ENCODE peak calls at places on chromosomes 5 and 9, in five cellular contexts. H is endodermal cell, A is lower lobe of right lung, C is tibial nerve, U is esophagus squamous epithelium. V is an unnamed sample. For H3K4me1, the result is how much of the 10 kb centered on the place peaks cover.

GRCh38 chr9:99118782-99119466 is 14.0 kb downstream of the TGFBR1 start:
- DNase-seq in H (no peak), A (no peak), C (no peak), U (no peak), V (no peak)

GRCh38 chr9:107280543-107280942 is 2.5 kb upstream of the RAD23B start:
- DNase-seq in H (no peak), A (no peak), C (no peak), U (no peak), V (no peak)

GRCh38 chr5:137758121-137758520 is 4.0 kb upstream of the HNRNPA0 start:
- DNase-seq in H (no peak), A (no peak), C (no peak), U (no peak), V (no peak)

GRCh38 chr5:142888469-142889085 is 118.4 kb downstream of the ARHGAP26 start:
- DNase-seq in H (peak), A (no peak), C (no peak), U (no peak), V (no peak)

GRCh38 chr5:150670275-150670960 is 9.4 kb downstream of the MYOZ3 start:
- DNase-seq in H (no peak), A (no peak), C (no peak), U (no peak), V (peak)

GRCh38 chr5:134029156-134029555 is 24.4 kb upstream of the VDAC1 start:
- DNase-seq in H (no peak), A (no peak), C (no peak), U (no peak), V (no peak)

GRCh38 chr5:5278201-5278814 is 138.2 kb downstream of the ADAMTS16 start:
- DNase-seq in H (no peak), A (no peak), C (no peak), U (no peak), V (no peak)

GRCh38 chr9:116154334-116154975 is 864 bp downstream of the PAPPA start:
- DNase-seq in H (peak), A (no peak), C (no peak), U (no peak), V (peak)

DNA sequence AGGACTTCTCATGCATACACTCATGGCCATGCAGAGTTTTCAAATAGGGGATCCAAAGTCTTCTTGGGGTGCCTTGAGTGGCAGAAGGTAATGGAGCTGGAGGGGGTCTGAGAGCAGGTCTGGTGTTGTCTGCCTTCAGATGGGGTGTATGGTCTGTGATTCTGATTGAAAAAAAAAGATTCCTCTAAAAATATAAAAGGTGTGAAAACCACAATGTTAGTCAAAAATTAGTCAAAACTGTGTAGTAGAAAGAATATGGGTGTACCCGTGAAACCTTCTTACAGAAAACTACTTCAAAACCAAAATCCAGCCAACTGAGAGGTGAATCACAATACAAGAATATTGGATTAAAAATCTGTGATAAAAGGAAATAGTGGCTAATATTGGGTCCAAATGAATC is 20.1 kb downstream of the DOCK2 start:
- DNase-seq in H (no peak), A (no peak), C (no peak), U (no peak), V (no peak)
- H3K27ac ChIP-seq in H (no peak), A (no peak), C (no peak), U (no peak), V (no peak)

GRCh38 chr9:136838314-136839228 is 3.7 kb upstream of the AJM1 start:
- DNase-seq in H (no peak), A (no peak), C (no peak), U (no peak), V (no peak)
- H3K4me1 ChIP-seq in H (under half), A (under half), C (under half), U (under half), V (under half)

DNA sequence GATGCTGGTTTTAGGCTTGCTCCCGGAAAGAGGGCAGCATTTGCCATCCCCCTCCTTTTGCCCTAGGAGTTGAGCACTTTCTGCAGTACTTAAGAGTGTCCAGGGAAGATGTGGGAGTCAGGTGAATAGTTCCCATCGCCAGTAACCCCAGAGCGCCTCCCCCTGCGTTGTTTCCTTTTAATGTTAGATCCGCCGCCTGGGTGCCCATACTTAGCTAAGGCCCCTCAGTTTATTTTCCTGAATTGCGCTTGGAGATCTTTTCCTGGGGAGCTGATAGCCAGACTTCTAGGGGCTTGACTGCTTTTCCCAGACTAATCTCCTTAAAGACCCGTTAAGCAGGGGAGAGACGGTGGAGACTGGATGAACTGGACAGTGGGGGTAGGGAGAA is 377 bp upstream of the PCDHAC2 start:
- DNase-seq in H (no peak), A (no peak), C (no peak), U (no peak), V (no peak)
- H3K4me3 ChIP-seq in H (peak), A (peak), C (peak), U (peak), V (peak)

DNA sequence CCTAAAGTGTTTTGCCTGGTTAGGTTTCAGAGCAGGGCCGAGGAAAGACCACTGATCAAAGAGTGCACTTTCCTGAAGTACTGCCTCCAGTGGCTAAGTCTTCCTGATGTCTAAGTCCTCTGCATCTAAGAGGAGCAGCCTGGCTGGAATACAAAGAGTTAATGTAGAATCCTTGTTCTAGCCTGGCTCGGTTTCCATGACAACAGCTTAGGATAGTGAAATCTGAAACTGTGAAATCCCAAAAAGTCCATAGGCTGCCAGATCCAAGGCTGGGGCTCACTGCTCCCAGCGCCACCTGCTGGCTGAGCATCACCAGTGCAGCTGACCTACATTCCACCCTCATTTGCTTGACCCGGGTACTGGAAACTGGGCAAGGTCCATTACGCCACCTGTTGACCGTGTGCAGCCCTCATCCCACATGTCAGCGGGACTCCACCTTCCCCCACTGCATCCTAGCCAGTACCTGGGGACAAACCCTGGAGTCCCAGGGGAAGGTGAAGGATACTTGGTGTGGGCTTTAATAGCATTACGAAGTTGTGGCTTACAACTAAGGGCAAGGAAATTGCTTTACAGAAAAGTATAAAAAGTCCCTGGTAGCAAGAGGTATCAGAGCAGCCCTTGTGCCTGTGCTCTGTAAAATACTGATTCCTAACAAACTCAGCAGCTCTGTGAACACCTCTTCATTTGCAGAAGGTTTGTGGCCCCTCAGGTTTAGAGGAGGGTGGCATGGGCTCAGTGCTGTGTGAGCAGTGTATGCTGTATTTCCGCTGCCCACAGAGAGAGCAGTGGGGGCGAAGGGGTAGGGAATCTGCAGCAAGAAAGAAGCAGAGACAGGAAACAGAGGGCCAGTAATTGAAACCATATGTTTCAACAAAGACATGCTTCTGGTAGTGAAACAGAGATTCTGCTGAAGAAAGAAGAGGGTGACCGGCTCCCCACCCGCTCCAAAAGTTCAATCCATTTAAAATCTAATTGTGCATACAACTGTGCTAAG is 36.0 kb downstream of the PCDHGC5 start:
- DNase-seq in H (peak), A (peak), C (peak), U (no peak), V (peak)
- H3K27ac ChIP-seq in H (peak), A (peak), C (peak), U (peak), V (peak)

GRCh38 chr9:134333234-134333873 is 7.1 kb downstream of the RXRA start:
- DNase-seq in H (no peak), A (no peak), C (no peak), U (no peak), V (peak)

GRCh38 chr9:134333874-134334581 is 7.8 kb downstream of the RXRA start:
- DNase-seq in H (no peak), A (no peak), C (no peak), U (no peak), V (peak)

GRCh38 chr9:134335490-134336173 is 9.4 kb downstream of the RXRA start:
- DNase-seq in H (no peak), A (no peak), C (no peak), U (no peak), V (no peak)

GRCh38 chr9:134336174-134336705 is 10.0 kb downstream of the RXRA start:
- DNase-seq in H (no peak), A (no peak), C (no peak), U (no peak), V (no peak)

GRCh38 chr9:134335095-134335489 is 8.8 kb downstream of the RXRA start:
- DNase-seq in H (no peak), A (no peak), C (no peak), U (no peak), V (peak)
- H3K4me1 ChIP-seq in H (under half), A (half or more), C (under half), U (half or more), V (half or more)

DNA sequence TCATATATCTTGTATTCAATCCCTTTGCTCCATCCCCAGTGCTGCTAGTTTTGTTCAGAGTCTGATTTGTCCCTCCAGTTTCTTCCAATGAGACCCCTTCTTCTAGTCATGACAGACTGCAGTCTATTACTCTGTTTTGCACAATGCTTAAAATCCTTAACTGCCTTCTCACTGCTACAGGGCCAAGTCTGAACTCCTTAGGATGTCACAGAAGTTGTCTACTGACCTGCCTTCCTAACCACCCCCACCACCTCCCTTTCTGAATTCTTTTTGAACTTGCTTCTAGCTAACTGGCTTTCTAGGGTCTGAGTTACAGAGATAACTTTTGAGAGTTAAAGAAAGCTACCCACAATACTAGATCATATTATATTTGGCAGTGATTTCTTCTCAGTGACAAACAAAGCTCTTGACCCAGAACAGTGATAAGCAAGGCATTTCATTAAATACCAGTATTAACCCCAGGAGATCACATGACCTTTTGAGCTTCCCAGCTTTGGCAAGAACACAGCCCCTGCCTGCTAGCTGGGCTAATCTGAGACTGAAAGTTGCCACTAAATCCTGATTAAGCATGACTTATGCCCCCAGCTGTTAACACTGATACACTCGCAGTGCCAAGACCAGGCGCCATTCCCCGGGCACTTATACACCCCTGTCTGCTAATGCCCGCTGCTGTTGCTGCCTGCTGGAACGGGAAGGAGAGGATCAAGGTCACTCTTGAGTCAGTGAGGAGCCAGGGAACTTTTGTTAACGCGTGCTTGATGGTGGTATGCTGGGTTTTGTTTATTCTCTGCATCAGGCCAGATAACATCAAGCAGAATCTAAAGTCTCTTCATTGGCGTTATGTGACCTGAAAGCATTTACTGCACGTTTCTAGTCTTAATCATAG is 36.4 kb upstream of the ADAMTSL1 start:
- DNase-seq in H (peak), A (no peak), C (no peak), U (no peak), V (no peak)
- H3K4me3 ChIP-seq in H (peak), A (peak), C (no peak), U (peak), V (peak)